ENCODE peak calls at places on chromosome 2, in six cellular contexts. M, F, W, I, R and V are unnamed samples.

GRCh38 chr2:129912066-129912820 is 67.2 kb upstream of the RAB6C start:
- DNase-seq in F (no peak), I (no peak), M (no peak), W (no peak), R (no peak), V (no peak)

GRCh38 chr2:109380502-109381326 is 233.1 kb downstream of the SEPTIN10 start:
- DNase-seq in F (no peak), W (no peak), R (peak), M (no peak), I (no peak), V (no peak)

GRCh38 chr2:148680462-148680861 is 35.9 kb downstream of the EPC2 start:
- DNase-seq in R (no peak), F (no peak), M (no peak), I (no peak), W (no peak), V (no peak)

GRCh38 chr2:55327470-55328230 is 58.6 kb upstream of the MTIF2 start:
- DNase-seq in I (no peak), R (no peak), W (no peak), M (no peak), F (no peak), V (no peak)

GRCh38 chr2:127080941-127081769 is 25.8 kb downstream of the BIN1 start:
- DNase-seq in F (no peak), I (no peak), M (no peak), R (no peak), W (no peak), V (no peak)

GRCh38 chr2:181575650-181576025 is 81.3 kb downstream of the CERKL start:
- DNase-seq in F (no peak), R (no peak), I (no peak), W (no peak), M (no peak), V (no peak)

GRCh38 chr2:142745691-142746090 is 131.8 kb upstream of the KYNU start:
- DNase-seq in F (no peak), M (no peak), R (no peak), W (no peak), I (no peak), V (no peak)

GRCh38 chr2:231182500-231182899 is 15.9 kb upstream of the ARMC9 start:
- DNase-seq in I (no peak), R (no peak), F (no peak), M (no peak), W (no peak), V (no peak)

GRCh38 chr2:221527759-221528444 is 44.2 kb downstream of the EPHA4 start:
- DNase-seq in F (no peak), M (no peak), W (no peak), I (no peak), R (no peak), V (no peak)

GRCh38 chr2:110790907-110791306 is 58.5 kb downstream of the ACOXL start:
- DNase-seq in M (no peak), R (no peak), I (no peak), W (no peak), F (no peak), V (no peak)

GRCh38 chr2:136232447-136233172 is 114.7 kb upstream of the CXCR4 start:
- DNase-seq in F (peak), R (no peak), I (no peak), W (no peak), M (no peak), V (no peak)

GRCh38 chr2:133500967-133501366 is 67.3 kb downstream of the NCKAP5 start:
- DNase-seq in R (no peak), M (no peak), I (no peak), W (no peak), F (peak), V (no peak)

GRCh38 chr2:108868911-108869310 is 82.3 kb downstream of the CCDC138 start:
- DNase-seq in I (no peak), F (no peak), M (peak), W (no peak), R (no peak), V (no peak)

GRCh38 chr2:195672674-195673073 is 15.6 kb downstream of the SLC39A10 start:
- DNase-seq in W (no peak), R (peak), I (no peak), M (no peak), F (no peak), V (no peak)

GRCh38 chr2:46943881-46944798 is 28.5 kb upstream of the MCFD2 start:
- DNase-seq in F (no peak), I (no peak), W (no peak), R (no peak), M (peak), V (no peak)

GRCh38 chr2:30031184-30031583 is 109.8 kb upstream of the ALK start:
- DNase-seq in M (no peak), F (peak), W (no peak), R (no peak), I (no peak), V (no peak)

GRCh38 chr2:128275498-128276045 is 43.1 kb downstream of the HS6ST1 start:
- DNase-seq in R (no peak), M (no peak), F (no peak), W (no peak), I (no peak), V (no peak)

GRCh38 chr2:70920367-70920715 is 15.4 kb upstream of the ATP6V1B1 start:
- DNase-seq in F (no peak), R (no peak), M (no peak), I (no peak), W (no peak), V (no peak)

GRCh38 chr2:127064642-127065250 is 42.2 kb downstream of the BIN1 start:
- DNase-seq in F (peak), W (peak), M (peak), R (peak), I (peak), V (peak)

GRCh38 chr2:160541745-160542144 is 48.1 kb upstream of the RBMS1 start:
- DNase-seq in F (no peak), R (no peak), I (no peak), M (no peak), W (no peak), V (no peak)

GRCh38 chr2:239025081-239025801 is 177.4 kb downstream of the TWIST2 start:
- DNase-seq in M (no peak), I (peak), F (no peak), W (no peak), R (peak), V (peak)

GRCh38 chr2:207469953-207470699 is 59.6 kb upstream of the CREB1 start:
- DNase-seq in W (no peak), F (no peak), R (no peak), I (no peak), M (no peak), V (no peak)

GRCh38 chr2:30280596-30281434 is 49.5 kb downstream of the LBH start:
- DNase-seq in M (no peak), F (no peak), W (no peak), I (no peak), R (no peak), V (no peak)

GRCh38 chr2:114729025-114729424 is 286.6 kb downstream of the DPP10 start:
- DNase-seq in R (peak), W (no peak), F (peak), I (no peak), M (no peak), V (no peak)

GRCh38 chr2:66021296-66021695 is 413.6 kb upstream of the MEIS1 start:
- DNase-seq in M (no peak), R (no peak), F (no peak), W (no peak), I (peak), V (no peak)

GRCh38 chr2:206701952-206702630 is 16.1 kb downstream of the DYTN start:
- DNase-seq in R (no peak), W (no peak), F (no peak), I (no peak), M (no peak), V (no peak)

GRCh38 chr2:16633632-16634430 is 31.8 kb downstream of the CYRIA start:
- DNase-seq in R (no peak), W (no peak), I (no peak), M (no peak), F (no peak), V (no peak)

GRCh38 chr2:64989126-64989981 is at the start of gene SLC1A4:
- DNase-seq in I (peak), W (peak), M (peak), R (peak), F (peak), V (peak)

GRCh38 chr2:36951030-36951518 is 15.3 kb downstream of the STRN start:
- DNase-seq in W (no peak), M (no peak), I (no peak), F (no peak), R (no peak), V (no peak)

GRCh38 chr2:69375494-69376353 is 11.3 kb downstream of the GFPT1 start:
- DNase-seq in M (peak), I (peak), F (peak), R (peak), W (peak), V (peak)

GRCh38 chr2:237734905-237735623 is 63.5 kb upstream of the RBM44 start:
- DNase-seq in F (no peak), R (no peak), M (no peak), W (no peak), I (no peak), V (no peak)

GRCh38 chr2:67565761-67566160 is 168.6 kb downstream of the ETAA1 start:
- DNase-seq in I (no peak), R (peak), F (no peak), W (no peak), M (no peak), V (peak)

GRCh38 chr2:150976604-150977003 is 285.1 kb downstream of the RBM43 start:
- DNase-seq in I (no peak), W (no peak), F (no peak), M (no peak), R (no peak), V (no peak)

GRCh38 chr2:54233832-54234649 is 22.0 kb downstream of the TSPYL6 start:
- DNase-seq in M (no peak), I (no peak), R (no peak), F (no peak), W (no peak), V (no peak)

GRCh38 chr2:240111253-240111652 is 24.9 kb downstream of the COPS9 start:
- DNase-seq in I (peak), R (no peak), M (no peak), W (no peak), F (no peak), V (peak)

GRCh38 chr2:200079356-200079755 is 124.0 kb downstream of the MAIP1 start:
- DNase-seq in F (no peak), I (no peak), W (no peak), R (no peak), M (no peak), V (no peak)

GRCh38 chr2:200077838-200078237 is 122.5 kb downstream of the MAIP1 start:
- DNase-seq in M (no peak), I (peak), W (no peak), R (peak), F (no peak), V (no peak)

GRCh38 chr2:200081221-200081620 is 125.8 kb downstream of the MAIP1 start:
- DNase-seq in W (no peak), F (peak), R (no peak), M (no peak), I (no peak), V (no peak)

DNA sequence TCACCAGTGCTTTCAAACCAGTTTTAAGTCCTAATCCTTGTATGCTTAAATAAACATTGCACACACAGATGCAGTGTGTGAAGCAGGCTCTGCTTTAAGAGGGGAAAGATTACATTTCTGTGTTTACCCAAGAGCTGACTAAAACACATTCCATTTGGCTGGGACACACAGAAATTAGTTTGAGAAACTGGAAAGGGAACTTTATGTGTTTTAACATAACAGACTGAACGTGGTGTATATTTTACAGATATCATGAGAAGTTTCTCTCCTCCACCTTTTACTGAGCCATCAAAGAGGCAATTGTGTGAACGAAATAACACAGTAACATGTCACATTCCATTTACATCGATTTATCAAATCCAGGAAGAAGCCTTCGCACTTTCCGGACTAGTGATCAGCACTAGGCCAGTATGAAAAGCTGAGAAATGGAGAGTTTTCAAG is 121.8 kb downstream of the MAIP1 start:
- DNase-seq in I (no peak), M (no peak), R (peak), W (no peak), F (no peak), V (peak)
- TF ChIP-seq EZH2phosphoT487 in I (no peak), M (no peak), R (no peak), W (no peak), F (no peak), V (no peak)

GRCh38 chr2:173496746-173497145 is 142.1 kb downstream of the CDCA7 start:
- DNase-seq in F (no peak), W (no peak), M (no peak), R (no peak), I (no peak), V (peak)
- H3K9ac ChIP-seq in F (no peak), W (no peak), M (no peak), R (no peak), I (no peak), V (peak)

DNA sequence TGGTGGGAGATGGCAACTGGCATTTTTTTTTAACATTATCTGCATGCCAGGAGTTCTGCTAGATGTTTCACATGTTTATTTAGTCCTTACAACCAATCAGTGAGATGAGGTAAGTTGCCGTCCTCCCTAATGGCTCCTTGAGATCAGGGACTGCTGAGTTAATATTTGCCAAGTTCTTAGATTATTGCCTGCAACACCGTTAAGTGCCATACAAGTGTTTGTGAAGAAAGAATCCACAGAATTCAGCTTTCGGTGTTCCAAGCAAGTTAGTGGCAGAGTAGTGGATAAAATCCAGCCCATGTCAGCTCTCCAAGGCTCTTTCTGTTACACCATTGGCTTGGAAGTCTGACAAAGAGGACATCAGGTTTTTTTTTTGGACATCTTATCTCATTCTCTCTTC is 95.9 kb downstream of the C1QL2 start:
- DNase-seq in W (no peak), I (no peak), R (no peak), M (no peak), F (no peak), V (no peak)
- TF ChIP-seq EZH2phosphoT487 in W (no peak), I (no peak), R (no peak), M (no peak), F (no peak), V (no peak)

DNA sequence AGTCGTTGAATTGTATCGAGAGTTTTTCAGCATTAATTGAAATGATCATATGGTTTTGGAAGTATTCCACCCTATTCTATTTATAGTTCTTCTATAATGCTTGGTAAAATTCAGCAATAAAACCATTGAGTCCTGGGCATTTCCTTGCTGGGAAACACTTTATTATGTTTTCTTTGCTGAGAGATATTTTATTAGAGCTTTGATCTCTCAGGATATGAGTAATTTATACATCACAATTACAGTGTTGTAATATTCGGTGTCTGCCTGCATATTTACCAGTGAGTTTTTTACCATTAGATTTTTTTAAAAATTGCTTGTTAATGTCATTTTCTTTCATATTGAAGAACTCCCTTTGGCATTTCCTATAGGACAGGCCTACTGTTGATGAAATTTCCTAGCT is 402.7 kb upstream of the FSIP2 start:
- DNase-seq in I (no peak), R (peak), W (no peak), F (no peak), M (no peak), V (no peak)
- H3K9ac ChIP-seq in I (no peak), R (no peak), W (no peak), F (no peak), M (no peak), V (no peak)

GRCh38 chr2:202778217-202778616 is 93.3 kb downstream of the ICA1L start:
- DNase-seq in M (no peak), W (no peak), F (no peak), I (no peak), R (no peak), V (no peak)
- TF ChIP-seq EZH2phosphoT487 in M (no peak), W (no peak), F (no peak), I (no peak), R (no peak), V (no peak)

GRCh38 chr2:9310827-9311226 is 104.2 kb downstream of the ASAP2 start:
- DNase-seq in R (peak), M (no peak), W (no peak), F (no peak), I (no peak), V (peak)

GRCh38 chr2:9312591-9312990 is 106.0 kb downstream of the ASAP2 start:
- DNase-seq in F (no peak), I (no peak), W (no peak), M (no peak), R (no peak), V (peak)

GRCh38 chr2:9310390-9310789 is 103.8 kb downstream of the ASAP2 start:
- DNase-seq in R (peak), W (no peak), M (no peak), F (no peak), I (peak), V (peak)

GRCh38 chr2:9313443-9313842 is 106.8 kb downstream of the ASAP2 start:
- DNase-seq in I (no peak), R (no peak), W (peak), M (no peak), F (no peak), V (no peak)

GRCh38 chr2:9311488-9311887 is 104.9 kb downstream of the ASAP2 start:
- DNase-seq in R (peak), M (no peak), I (peak), F (no peak), W (no peak), V (peak)
- H3K9ac ChIP-seq in R (peak), M (no peak), I (peak), F (no peak), W (no peak), V (peak)

GRCh38 chr2:7127687-7128086 is 210.5 kb downstream of the RNF144A start:
- DNase-seq in M (no peak), W (no peak), F (no peak), I (no peak), R (no peak), V (no peak)
- TF ChIP-seq EZH2phosphoT487 in M (no peak), W (no peak), F (no peak), I (no peak), R (no peak), V (no peak)

DNA sequence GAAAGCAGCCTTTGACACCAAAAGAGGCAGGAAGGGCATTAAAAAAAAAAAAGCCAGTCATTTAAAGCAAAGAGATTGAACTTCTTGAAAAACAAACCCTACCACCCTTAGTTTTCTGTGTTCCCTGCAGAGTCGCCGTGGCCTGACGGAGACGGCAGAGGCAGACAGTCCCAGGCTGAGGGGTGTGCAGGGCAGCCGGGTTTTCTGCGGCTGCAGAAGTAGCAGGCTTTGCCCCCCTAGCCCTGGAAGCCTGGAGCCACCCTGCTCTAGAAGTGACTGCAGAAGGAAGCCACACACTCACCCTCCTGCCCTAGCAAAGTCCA is 2.8 kb downstream of the INPP5D start:
- DNase-seq in I (no peak), W (no peak), F (no peak), R (no peak), M (no peak), V (no peak)
- H3K9ac ChIP-seq in I (no peak), W (no peak), F (no peak), R (no peak), M (no peak), V (no peak)